ENCODE peak calls at places on chromosomes 11 and 22, in five cellular contexts. Y, S, K, N and O are unnamed samples.

GRCh38 chr11:70610561-70610960 is 212.2 kb downstream of the CTTN start:
- DNase-seq in Y (no peak), S (peak; percentile 33), K (no peak), N (no peak), O (peak; percentile 18)

GRCh38 chr22:47411006-47411405 is 648.6 kb downstream of the TBC1D22A start:
- DNase-seq in Y (no peak), S (no peak), K (no peak), N (no peak), O (no peak)

GRCh38 chr11:33376331-33377099 is 119.3 kb downstream of the HIPK3 start:
- DNase-seq in Y (no peak), S (no peak), K (no peak), N (no peak), O (peak; percentile 17)

GRCh38 chr22:47337161-47337621 is 574.7 kb downstream of the TBC1D22A start:
- DNase-seq in Y (peak; percentile 34), S (peak; percentile 87), K (no peak), N (no peak), O (peak; percentile 93)

GRCh38 chr22:23402275-23403151 is 177.6 kb downstream of the IGLL1 start:
- DNase-seq in Y (no peak), S (peak; percentile 19), K (no peak), N (peak; percentile 62), O (peak; percentile 29)

GRCh38 chr22:32574397-32574796 is 99.8 kb downstream of the FBXO7 start:
- DNase-seq in Y (no peak), S (no peak), K (no peak), N (no peak), O (peak; percentile 34)

GRCh38 chr11:74672956-74673895 is 58.0 kb downstream of the CHRDL2 start:
- DNase-seq in Y (peak; percentile 98), S (peak; percentile 100), K (peak; percentile 49), N (peak; percentile 48), O (peak; percentile 94)

GRCh38 chr11:61529537-61530225 is 21.1 kb downstream of the LRRC10B start:
- DNase-seq in Y (no peak), S (no peak), K (no peak), N (no peak), O (peak; percentile 27)

GRCh38 chr11:14422052-14422813 is 63.2 kb upstream of the RRAS2 start:
- DNase-seq in Y (peak; percentile 100), S (peak; percentile 100), K (peak; percentile 67), N (peak; percentile 77), O (peak; percentile 100)

DNA sequence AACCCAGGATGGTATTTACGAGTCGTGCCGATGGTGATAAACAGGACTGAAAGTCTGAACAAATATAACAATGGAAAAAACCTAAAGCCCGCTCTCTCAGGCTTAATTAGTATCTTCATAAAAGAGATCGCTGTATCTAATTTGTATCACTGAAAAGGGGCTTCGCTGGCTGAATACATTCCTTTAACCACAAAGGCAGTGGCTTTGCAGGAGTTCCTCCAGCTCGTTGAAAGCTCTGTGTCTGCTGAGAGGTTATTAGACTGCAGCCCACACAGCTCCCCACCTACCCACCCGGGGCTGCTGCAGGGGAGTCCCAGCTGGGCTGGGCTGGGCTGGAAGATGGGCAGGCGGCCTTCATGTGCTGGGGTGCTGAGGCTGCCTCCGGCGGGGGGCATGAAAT is 15.1 kb downstream of the SHISAL1 start:
- DNase-seq in Y (no peak), S (no peak), K (no peak), N (no peak), O (no peak)
- H3K4me3 ChIP-seq in Y (no peak overlapping the region), S (no peak overlapping the region), K (no peak overlapping the region), N (no peak overlapping the region), O (no peak overlapping the region)

DNA sequence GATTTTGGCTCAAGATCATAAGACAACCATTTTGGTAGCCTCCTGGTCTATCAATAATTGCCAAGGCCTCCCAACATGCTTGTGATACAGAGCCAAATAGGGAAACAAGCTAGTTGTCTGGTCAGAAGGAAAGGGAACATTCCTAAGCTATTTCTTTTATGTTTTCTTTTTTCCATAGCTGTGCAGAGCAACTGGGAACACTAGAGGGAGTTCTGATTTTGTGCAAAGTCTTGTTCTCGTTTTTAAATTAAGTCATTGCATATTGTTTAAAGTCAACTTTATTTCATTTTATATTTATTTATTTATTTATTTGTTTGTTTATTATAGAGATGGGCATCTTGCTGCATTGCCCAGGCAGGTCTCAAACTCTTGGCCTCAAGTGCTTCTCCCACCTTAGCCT is 416.8 kb upstream of the CHORDC1 start:
- DNase-seq in Y (no peak), S (no peak), K (no peak), N (no peak), O (no peak)
- TF ChIP-seq CTCF in Y (no peak), S (no peak), K (peak; percentile 17), N (no peak), O (no peak)

DNA sequence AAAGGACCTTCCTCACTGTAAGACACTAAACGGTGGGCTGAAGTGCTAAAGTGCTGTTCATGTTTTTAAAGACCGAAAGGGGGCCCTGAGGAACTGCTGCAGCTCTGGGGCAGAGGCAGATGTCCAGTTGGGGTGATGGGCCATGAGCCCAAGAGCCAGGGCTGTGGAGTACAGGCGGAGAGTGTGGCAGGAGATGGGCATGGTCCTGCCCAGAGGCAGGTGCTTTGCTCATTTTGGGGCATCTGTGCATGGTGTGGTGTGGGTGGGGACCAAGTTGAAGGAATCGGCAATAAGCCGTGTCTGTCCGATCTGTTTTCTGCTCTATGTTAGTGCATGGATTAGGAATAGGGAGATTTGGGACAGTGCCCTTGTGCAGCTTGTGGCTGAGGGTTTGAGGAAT is 258.3 kb downstream of the NTM start:
- DNase-seq in Y (no peak), S (no peak), K (no peak), N (no peak), O (no peak)
- H3K4me3 ChIP-seq in Y (no peak overlapping the region), S (no peak overlapping the region), K (no peak overlapping the region), N (no peak overlapping the region), O (no peak overlapping the region)

GRCh38 chr11:66346476-66347424 is 679 bp downstream of the B4GAT1 start:
- DNase-seq in Y (no peak), S (no peak), K (no peak), N (no peak), O (peak; percentile 49)

GRCh38 chr11:66345316-66345649 is 379 bp upstream of the BRMS1 start:
- DNase-seq in Y (no peak), S (no peak), K (no peak), N (no peak), O (no peak)

GRCh38 chr11:66343176-66343575 is 1.7 kb downstream of the BRMS1 start:
- DNase-seq in Y (no peak), S (peak; percentile 48), K (no peak), N (no peak), O (no peak)

GRCh38 chr11:66347425-66348276 is at the start of gene B4GAT1:
- DNase-seq in Y (peak; percentile 97), S (peak; percentile 93), K (peak; percentile 87), N (peak; percentile 80), O (peak; percentile 94)

GRCh38 chr11:66344550-66345315 is at the start of gene BRMS1:
- DNase-seq in Y (peak; percentile 97), S (peak; percentile 97), K (peak; percentile 97), N (peak; percentile 99), O (peak; percentile 97)
- TF ChIP-seq CTCF in Y (peak; percentile 40), S (no peak), K (peak; percentile 50), N (peak; percentile 36), O (no peak)